ENCODE peak calls at places on chromosomes 3 and 15, in six cellular contexts. T is activated T-helper 1 cell treated with Interleukin-2 at 50 U/mL for 16 hours; W is iris pigment epithelial cell; B is activated CD4-positive, alpha-beta T cell treated with anti-CD3 and anti-CD28 coated beads, Interleukin-2, amount 50 U/mL, for 48 hours; K is NCI-H1436; N is GM20000. M is an unnamed sample.

GRCh38 chr3:149009732-149010131 is 18.4 kb downstream of the GYG1 start:
- DNase-seq in T (no peak), W (peak), B (no peak), K (no peak), N (peak), M (no peak)

GRCh38 chr15:57550640-57551039 is 41.1 kb upstream of the MYZAP start:
- DNase-seq in T (no peak), W (no peak), B (no peak), K (no peak), N (no peak), M (no peak)

GRCh38 chr3:35849963-35850362 is 210.6 kb downstream of the ARPP21 start:
- DNase-seq in T (no peak), W (no peak), B (no peak), K (no peak), N (no peak), M (no peak)

GRCh38 chr3:152011812-152012735 is 138.6 kb downstream of the SUCNR1 start:
- DNase-seq in T (no peak), W (no peak), B (no peak), K (no peak), N (no peak), M (no peak)

GRCh38 chr15:60005352-60006202 is 1.5 kb downstream of the FOXB1 start:
- DNase-seq in T (no peak), W (no peak), B (no peak), K (no peak), N (peak), M (no peak)

GRCh38 chr3:46501702-46502101 is 3.9 kb downstream of the RTP3 start:
- DNase-seq in T (no peak), W (no peak), B (no peak), K (no peak), N (no peak), M (no peak)

GRCh38 chr3:159130108-159130507 is 328.3 kb downstream of the MFSD1 start:
- DNase-seq in T (no peak), W (peak), B (no peak), K (no peak), N (no peak), M (no peak)

GRCh38 chr3:30458781-30459180 is 147.6 kb upstream of the TGFBR2 start:
- DNase-seq in T (no peak), W (no peak), B (no peak), K (no peak), N (no peak), M (no peak)

GRCh38 chr3:188819939-188820338 is 351.8 kb upstream of the TPRG1 start:
- DNase-seq in T (no peak), W (peak), B (no peak), K (no peak), N (no peak), M (no peak)

GRCh38 chr3:194327030-194327413 is 24.1 kb downstream of the CPN2 start:
- DNase-seq in T (no peak), W (peak), B (no peak), K (no peak), N (no peak), M (no peak)

M was measured in HS-5.